ENCODE peak calls at places on chromosomes 12 and 14, in six cellular contexts. E, W, C, O, K and S are unnamed samples.

GRCh38 chr14:65533736-65534404 is 121.3 kb downstream of the FUT8 start:
- DNase-seq in C (no peak), E (no peak), K (no peak), W (no peak), O (no peak), S (no peak)

GRCh38 chr12:47192046-47192445 is 112.3 kb upstream of the AMIGO2 start:
- DNase-seq in C (no peak), E (no peak), K (no peak), W (no peak), O (no peak), S (no peak)

GRCh38 chr12:82873951-82874350 is 187.2 kb downstream of the TMTC2 start:
- DNase-seq in W (no peak), C (no peak), O (no peak), E (no peak), K (no peak), S (peak)

GRCh38 chr12:113325938-113326337 is 9.0 kb downstream of the SLC8B1 start:
- DNase-seq in O (peak), W (peak), E (no peak), C (no peak), K (peak), S (no peak)

GRCh38 chr14:74035556-74035955 is 16.4 kb downstream of the BBOF1 start:
- DNase-seq in W (no peak), O (no peak), C (no peak), K (no peak), E (no peak), S (peak)

GRCh38 chr14:28678887-28679286 is 87.7 kb upstream of the FOXG1 start:
- DNase-seq in O (no peak), C (no peak), K (no peak), E (no peak), W (no peak), S (no peak)

GRCh38 chr14:104563742-104564615 is 15.6 kb upstream of the C14orf180 start:
- DNase-seq in K (peak), W (no peak), O (peak), C (peak), E (no peak), S (peak)

GRCh38 chr14:105206873-105207272 is 25.8 kb upstream of the NUDT14 start:
- DNase-seq in C (no peak), K (no peak), W (no peak), E (no peak), O (no peak), S (no peak)

GRCh38 chr12:94174576-94174975 is 26.2 kb downstream of the PLXNC1 start:
- DNase-seq in W (no peak), E (no peak), C (peak), K (peak), O (no peak), S (no peak)

GRCh38 chr14:104787736-104788532 is 7.6 kb downstream of the AKT1 start:
- DNase-seq in O (no peak), C (no peak), W (no peak), K (no peak), E (no peak), S (no peak)

GRCh38 chr12:58633479-58633878 is 286.8 kb downstream of the LRIG3 start:
- DNase-seq in E (no peak), O (no peak), W (peak), K (no peak), C (no peak), S (no peak)

GRCh38 chr14:83757896-83758295 is 1772.0 kb upstream of the FLRT2 start:
- DNase-seq in W (no peak), E (no peak), K (no peak), O (no peak), C (no peak), S (no peak)
- H3K4me3 ChIP-seq in W (no peak), E (no peak), K (no peak), O (no peak), C (no peak), S (no peak)

DNA sequence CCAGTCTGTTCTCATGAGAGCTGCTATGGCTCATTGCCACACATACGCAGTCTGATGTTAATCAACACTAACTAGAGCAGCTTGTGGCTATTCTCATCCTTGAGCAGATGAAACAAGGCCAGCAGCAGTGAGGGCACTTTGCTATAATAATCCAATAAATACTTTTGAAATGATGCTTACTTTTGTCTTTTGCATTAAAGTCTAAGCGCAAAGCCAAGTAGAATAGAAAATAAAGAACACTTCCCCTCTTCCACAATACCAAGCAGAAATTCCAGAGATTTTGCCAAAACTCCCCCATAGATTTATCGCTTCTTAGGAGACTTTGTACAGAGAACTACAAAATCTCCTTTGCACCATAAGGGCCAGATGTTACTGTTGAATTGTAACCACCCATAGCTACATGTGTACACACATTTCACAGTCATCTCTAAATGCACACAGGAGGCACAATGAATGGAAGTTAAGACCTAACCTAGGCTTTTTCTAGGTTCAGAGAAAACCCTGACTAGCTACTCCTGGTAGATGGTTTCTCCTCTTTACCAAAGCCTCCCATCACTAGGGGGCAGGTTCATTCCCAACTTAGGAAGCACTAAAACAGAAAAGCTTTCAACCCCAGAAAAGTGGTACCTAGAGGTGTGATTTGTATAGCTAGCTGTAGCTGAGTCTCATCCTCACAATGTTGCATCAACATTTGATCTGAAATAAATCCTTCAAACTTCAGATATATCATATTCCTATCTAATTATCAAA is 119.3 kb downstream of the HMGA2 start:
- DNase-seq in C (no peak), W (peak), K (no peak), E (no peak), O (no peak), S (no peak)
- TF ChIP-seq CTCF in C (no peak), W (peak), K (no peak), E (no peak), O (no peak), S (no peak)

DNA sequence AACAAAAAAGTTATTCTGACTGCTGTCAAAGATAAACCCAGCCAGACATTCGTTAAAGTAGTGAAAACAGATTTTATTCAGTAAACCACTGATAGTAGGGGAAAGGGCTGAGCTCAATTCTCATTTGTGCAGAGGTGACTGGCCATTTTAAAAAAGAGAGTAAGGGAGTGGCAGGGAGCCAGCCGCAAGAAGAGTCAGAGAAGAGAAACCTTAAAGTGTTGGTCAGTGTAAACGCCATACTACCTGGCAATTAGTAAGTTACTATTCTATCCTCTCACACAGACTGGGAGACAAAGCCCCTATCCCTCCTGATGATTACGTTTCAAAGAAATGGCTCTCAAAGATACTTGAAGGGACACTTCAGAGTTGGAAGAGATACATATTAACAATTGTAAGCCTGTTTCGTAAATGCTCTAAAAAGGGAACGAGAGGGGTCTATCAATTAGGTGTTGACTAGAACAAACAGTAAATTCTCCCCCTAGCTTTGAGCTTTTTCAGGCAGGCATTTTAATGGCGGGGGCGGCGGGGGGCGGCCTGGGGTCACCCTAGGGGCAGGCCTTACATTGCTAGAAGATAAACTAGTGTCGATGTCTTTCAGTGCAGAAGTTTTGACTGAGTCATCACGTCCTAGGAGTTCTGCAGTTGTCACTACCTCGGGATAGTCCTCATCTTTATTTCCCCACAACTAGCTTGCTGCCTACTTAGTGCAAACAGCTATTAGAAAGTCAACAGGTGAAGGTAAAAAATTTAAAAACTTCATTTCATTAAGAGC is 1.8 kb downstream of the ATP6V1D start:
- DNase-seq in W (no peak), O (no peak), E (no peak), K (no peak), C (peak), S (peak)
- H3K4me3 ChIP-seq in W (peak), O (no peak), E (no peak), K (peak), C (peak), S (peak)

GRCh38 chr14:100679707-100680438 is 46.8 kb upstream of the DLK1 start:
- DNase-seq in O (peak), W (peak), K (peak), E (no peak), C (no peak), S (no peak)
- TF ChIP-seq CTCF in O (no peak), W (peak), K (no peak), E (no peak), C (no peak), S (no peak)

DNA sequence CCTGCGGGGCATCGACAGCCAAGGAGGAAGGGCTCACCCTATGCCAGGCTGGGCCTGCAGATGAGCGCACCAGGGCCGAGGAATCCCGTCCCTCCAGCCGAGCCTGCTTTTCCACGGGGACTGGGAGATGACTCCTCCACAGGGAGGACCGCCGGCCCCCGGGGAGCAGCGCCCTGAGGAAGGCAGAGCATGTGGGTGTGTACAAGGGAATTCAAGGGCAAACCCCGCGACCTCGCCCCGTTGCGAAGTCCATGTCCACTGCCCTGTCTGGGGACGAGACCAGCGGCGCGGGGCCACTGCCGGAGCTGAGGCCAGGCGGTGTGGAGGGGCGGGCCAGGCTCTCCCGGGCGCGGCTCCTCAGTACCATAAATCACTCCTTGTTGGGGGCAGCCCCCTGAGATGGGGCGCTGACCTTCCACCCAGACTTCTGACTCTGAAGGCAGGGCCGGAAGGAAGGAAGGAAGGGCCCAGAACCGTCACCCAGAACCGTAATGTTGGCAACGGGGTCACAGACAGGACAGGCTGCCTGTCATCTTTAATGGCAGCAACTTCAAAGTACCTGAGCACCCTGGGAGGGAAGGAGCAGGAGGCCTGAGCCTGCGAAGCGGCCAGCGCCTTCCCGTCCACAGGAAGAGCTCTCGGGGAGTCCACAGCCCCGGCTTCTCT is 52.6 kb downstream of the RNF34 start:
- DNase-seq in K (no peak), W (no peak), C (no peak), O (no peak), E (no peak), S (peak)
- H3K4me3 ChIP-seq in K (peak), W (no peak), C (no peak), O (no peak), E (no peak), S (no peak)

DNA sequence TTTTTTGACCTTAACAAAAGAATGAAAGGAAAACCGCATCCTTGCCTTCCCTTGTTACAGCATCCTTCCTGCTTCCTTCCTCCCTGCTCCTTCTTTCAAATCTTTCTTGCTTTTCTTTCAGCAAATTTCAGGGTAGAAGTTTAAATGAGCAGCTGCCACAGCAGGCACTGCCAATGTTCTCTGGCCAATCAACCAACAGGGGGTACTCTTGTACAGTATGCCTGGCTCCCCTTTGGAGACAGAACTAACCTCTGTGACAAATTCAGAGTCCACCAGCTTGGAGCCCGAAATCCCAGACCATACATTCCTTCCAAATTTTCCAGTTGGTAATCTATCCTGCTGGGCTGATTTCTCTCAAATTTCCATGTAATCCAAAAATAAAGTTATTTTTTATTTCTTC is 609.8 kb upstream of the LMO3 start:
- DNase-seq in C (no peak), O (no peak), E (no peak), W (no peak), K (no peak), S (peak)
- TF ChIP-seq CTCF in C (no peak), O (no peak), E (no peak), W (no peak), K (no peak), S (no peak)

GRCh38 chr14:91398707-91399106 is 18.9 kb downstream of the CCDC88C start:
- DNase-seq in K (no peak), O (no peak), E (no peak), C (peak), W (no peak), S (no peak)

GRCh38 chr14:91401751-91402150 is 15.9 kb downstream of the CCDC88C start:
- DNase-seq in E (no peak), K (no peak), C (no peak), W (no peak), O (no peak), S (no peak)

GRCh38 chr14:91400696-91401095 is 16.9 kb downstream of the CCDC88C start:
- DNase-seq in E (no peak), O (no peak), C (no peak), W (no peak), K (no peak), S (no peak)

GRCh38 chr14:91398192-91398591 is 19.4 kb downstream of the CCDC88C start:
- DNase-seq in K (no peak), O (no peak), E (no peak), W (no peak), C (no peak), S (no peak)

DNA sequence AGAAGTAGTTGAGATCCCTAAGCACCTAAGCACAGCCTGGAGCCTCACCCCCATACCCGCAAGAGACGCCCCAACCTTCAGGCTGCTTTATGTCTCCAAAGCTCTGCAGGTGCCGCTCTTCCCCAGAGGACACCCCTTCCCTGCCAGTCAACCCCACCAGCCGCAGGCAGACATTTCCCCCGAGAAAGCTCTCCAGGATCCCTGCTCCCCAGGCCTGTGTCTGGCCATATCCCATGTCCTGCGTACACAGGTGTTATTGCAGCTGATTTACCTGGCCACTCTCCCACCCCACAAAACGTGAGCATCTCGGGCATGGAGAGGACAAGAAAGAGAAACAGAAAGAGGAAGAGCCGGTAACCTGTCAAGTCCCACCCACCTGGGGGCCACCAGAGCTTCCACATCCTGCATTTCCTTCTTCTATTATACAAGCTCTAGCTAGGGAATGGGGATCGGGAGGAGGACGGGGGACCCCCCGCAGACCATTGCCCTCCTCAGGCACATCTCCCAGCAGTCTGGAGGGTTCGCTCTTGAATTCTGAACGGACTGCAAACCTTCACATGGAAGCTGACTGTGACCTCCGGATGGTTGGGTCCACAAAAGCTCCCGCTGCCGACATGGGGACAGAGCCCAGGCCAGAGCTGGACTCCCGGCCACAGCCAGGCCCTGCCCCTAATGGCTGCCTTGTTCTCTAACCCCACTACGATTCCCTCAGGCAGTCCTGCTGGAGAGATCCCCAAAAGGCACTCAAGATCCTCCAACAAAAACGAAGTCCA is 17.6 kb downstream of the CCDC88C start:
- DNase-seq in E (no peak), O (peak), W (no peak), K (no peak), C (peak), S (no peak)
- H3K4me3 ChIP-seq in E (no peak), O (no peak), W (no peak), K (peak), C (peak), S (no peak)

GRCh38 chr12:57147641-57147944 is 174 bp upstream of the LRP1-AS start:
- DNase-seq in K (no peak), E (no peak), W (no peak), C (no peak), O (no peak), S (no peak)
- TF ChIP-seq CTCF in K (no peak), E (no peak), W (no peak), C (no peak), O (no peak), S (no peak)

GRCh38 chr12:49297695-49298060 is 2.7 kb downstream of the PRPH start:
- DNase-seq in E (no peak), C (no peak), O (no peak), K (no peak), W (no peak), S (no peak)
- H3K4me3 ChIP-seq in E (peak), C (no peak), O (no peak), K (no peak), W (no peak), S (no peak)